ENCODE peak calls at places on chromosome 3, in five cellular contexts. F, V, K, C and G are unnamed samples.
A peak's percentile ranks its signal among the peaks of the same experiment; 100 is the strongest.

GRCh38 chr3:23387286-23387918 is 184.3 kb downstream of the UBE2E2 start:
- DNase-seq in V (no peak), F (no peak), K (no peak), C (no peak), G (no peak)

GRCh38 chr3:113255854-113256615 is 44.7 kb downstream of the BOC start:
- DNase-seq in V (no peak), K (no peak), F (peak; percentile 13), C (no peak), G (no peak)

GRCh38 chr3:156723182-156723619 is 48.8 kb downstream of the TIPARP start:
- DNase-seq in F (no peak), V (no peak), K (no peak), C (no peak), G (no peak)

GRCh38 chr3:157493627-157494550 is 9.3 kb downstream of the VEPH1 start:
- DNase-seq in F (no peak), K (no peak), C (no peak), V (no peak), G (no peak)

GRCh38 chr3:29202368-29202767 is 78.5 kb upstream of the RBMS3 start:
- DNase-seq in C (no peak), F (no peak), V (no peak), K (no peak), G (no peak)

GRCh38 chr3:50134367-50134766 is 20.8 kb upstream of the SEMA3F start:
- DNase-seq in F (no peak), K (no peak), C (no peak), V (no peak), G (no peak)

GRCh38 chr3:189941679-189942078 is 179.0 kb downstream of the P3H2 start:
- DNase-seq in K (no peak), F (no peak), V (no peak), C (no peak), G (no peak)

GRCh38 chr3:111045564-111045963 is 26.1 kb upstream of the NECTIN3 start:
- DNase-seq in V (no peak), K (no peak), C (no peak), F (no peak), G (no peak)

GRCh38 chr3:152298393-152299242 is 29.9 kb downstream of the MBNL1 start:
- DNase-seq in V (peak; percentile 76), F (peak; percentile 61), K (peak; percentile 87), C (no peak), G (no peak)

DNA sequence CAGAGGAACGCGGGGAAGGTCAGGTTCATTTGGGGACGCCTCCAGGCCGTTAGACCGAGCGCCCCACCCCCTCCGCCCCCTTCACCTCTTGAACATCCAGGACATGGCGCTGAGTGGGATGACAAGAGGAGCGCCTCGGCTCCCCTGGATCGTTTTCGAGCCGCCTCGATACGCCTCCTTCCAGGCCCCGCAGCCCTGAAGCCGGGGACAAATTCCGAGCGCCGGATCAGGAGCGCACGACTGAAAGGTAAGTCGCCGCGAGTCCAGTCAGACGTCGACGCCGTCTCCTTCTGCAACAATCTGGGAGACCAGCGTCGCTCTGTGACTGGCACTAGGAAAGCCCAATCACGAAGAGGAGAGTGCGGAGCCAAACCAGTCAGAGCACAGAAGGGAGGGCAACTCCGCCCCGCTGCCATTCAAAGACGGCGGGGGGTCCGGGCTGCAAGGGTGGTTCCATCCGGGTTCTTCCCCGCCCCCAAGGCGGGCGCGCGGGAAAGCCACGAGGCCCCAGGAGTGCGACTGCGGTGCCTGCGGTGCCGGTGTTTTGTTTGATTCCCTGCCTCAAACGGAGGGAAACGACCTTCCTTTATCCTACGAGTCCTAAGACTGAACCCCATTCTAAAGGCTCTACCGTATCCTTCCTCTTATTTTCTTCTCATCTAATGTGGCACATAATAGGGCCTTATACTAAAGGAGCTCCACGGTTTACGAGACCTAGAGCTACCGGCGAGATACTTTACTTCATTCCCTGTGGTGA is at the start of gene HLTF:
- DNase-seq in F (peak; percentile 94), K (peak; percentile 93), V (peak; percentile 97), C (peak; percentile 91), G (peak; percentile 94)
- TF ChIP-seq POLR2A in F (no peak), K (no peak), V (peak; percentile 18), C (no peak), G (peak; percentile 10)

GRCh38 chr3:141600331-141600730 is 113.5 kb downstream of the RASA2 start:
- DNase-seq in V (no peak), F (no peak), K (no peak), C (no peak), G (no peak)
- TF ChIP-seq POLR2A in V (no peak), F (no peak), K (no peak), C (no peak), G (no peak)

GRCh38 chr3:197748597-197749314 is 927 bp upstream of the FYTTD1 start:
- DNase-seq in K (no peak), C (no peak), V (no peak), F (no peak), G (no peak)

GRCh38 chr3:197749315-197749600 is 425 bp upstream of the FYTTD1 start:
- DNase-seq in K (no peak), C (no peak), F (no peak), V (peak; percentile 82), G (no peak)

GRCh38 chr3:197750863-197751737 is 1.4 kb downstream of the FYTTD1 start:
- DNase-seq in K (peak; percentile 63), F (peak; percentile 76), V (peak; percentile 78), C (peak; percentile 84), G (peak; percentile 83)

GRCh38 chr3:197750396-197750831 is 731 bp downstream of the FYTTD1 start:
- DNase-seq in F (peak; percentile 58), V (peak; percentile 91), C (peak; percentile 84), K (peak; percentile 47), G (peak; percentile 94)

GRCh38 chr3:197749601-197750395 is at the start of gene FYTTD1:
- DNase-seq in C (peak; percentile 91), F (peak; percentile 90), K (peak; percentile 84), V (peak; percentile 96), G (peak; percentile 99)
- TF ChIP-seq POLR2A in C (peak; percentile 69), F (peak; percentile 85), K (peak; percentile 21), V (peak; percentile 56), G (peak; percentile 59)

GRCh38 chr3:37862219-37862711 is 585 bp downstream of the CTDSPL start:
- DNase-seq in V (no peak), F (peak; percentile 58), C (no peak), K (no peak), G (peak; percentile 83)
- TF ChIP-seq POLR2A in V (no peak), F (no peak), C (no peak), K (no peak), G (no peak)